ENCODE peak calls at places on chromosomes 7 and 10, in nine cellular contexts. M, N, J, P, D, K, C, H and G are unnamed samples. For H3K4me1, the result is how much of the 10 kb centered on the place peaks cover.

GRCh38 chr10:60572511-60573194 is 183.0 kb upstream of the ANK3 start:
- DNase-seq in M (peak), N (peak), J (peak), P (peak), D (no peak), K (peak), C (peak), H (no peak), G (peak)

GRCh38 chr7:158317238-158318205 is 270.1 kb downstream of the PTPRN2 start:
- DNase-seq in M (no peak), N (peak), J (no peak), P (no peak), D (no peak), K (peak), C (no peak), H (no peak), G (no peak)

GRCh38 chr7:150668472-150668911 is 17.0 kb upstream of the GIMAP2 start:
- DNase-seq in M (no peak), N (no peak), J (no peak), P (no peak), D (no peak), K (no peak), C (no peak), H (no peak), G (no peak)

GRCh38 chr10:103894454-103894853 is 23.5 kb downstream of the STN1 start:
- DNase-seq in M (peak), N (no peak), J (no peak), P (no peak), D (no peak), K (no peak), C (no peak), H (no peak), G (no peak)

GRCh38 chr10:110666673-110667072 is 22.5 kb downstream of the RBM20 start:
- DNase-seq in M (no peak), N (no peak), J (no peak), P (no peak), D (no peak), K (no peak), C (no peak), H (no peak), G (no peak)

GRCh38 chr10:1575481-1576244 is 161.7 kb downstream of the ADARB2 start:
- DNase-seq in M (no peak), N (no peak), J (peak), P (no peak), D (no peak), K (no peak), C (no peak), H (no peak), G (no peak)

GRCh38 chr7:80014507-80014906 is 120.1 kb upstream of the GNAI1 start:
- DNase-seq in M (peak), N (peak), J (no peak), P (no peak), D (no peak), K (peak), C (no peak), H (no peak), G (peak)

GRCh38 chr7:94856643-94857042 is 50.8 kb upstream of the PPP1R9A start:
- DNase-seq in M (no peak), N (no peak), J (no peak), P (no peak), D (no peak), K (no peak), C (peak), H (no peak), G (peak)

GRCh38 chr7:44761207-44762161 is 12.8 kb downstream of the ZMIZ2 start:
- DNase-seq in M (no peak), N (no peak), J (no peak), P (peak), D (no peak), K (no peak), C (no peak), H (peak), G (peak)

GRCh38 chr10:1374901-1375804 is 319.0 kb downstream of the WDR37 start:
- DNase-seq in M (no peak), N (no peak), J (no peak), P (no peak), D (no peak), K (no peak), C (no peak), H (no peak), G (no peak)

GRCh38 chr10:8050561-8051108 is 3.9 kb upstream of the GATA3 start:
- DNase-seq in M (peak), N (peak), J (peak), P (no peak), D (no peak), K (peak), C (peak), H (no peak), G (no peak)

GRCh38 chr10:95485445-95485844 is 75.7 kb downstream of the SORBS1 start:
- DNase-seq in M (no peak), N (no peak), J (no peak), P (no peak), D (no peak), K (peak), C (peak), H (no peak), G (no peak)

GRCh38 chr7:45684910-45685618 is 110.9 kb downstream of the ADCY1 start:
- DNase-seq in M (no peak), N (no peak), J (no peak), P (no peak), D (no peak), K (no peak), C (no peak), H (no peak), G (no peak)

GRCh38 chr7:135448753-135449152 is 61.1 kb downstream of the CNOT4 start:
- DNase-seq in M (no peak), N (no peak), J (no peak), P (no peak), D (no peak), K (no peak), C (no peak), H (no peak), G (peak)

GRCh38 chr7:45574521-45575500 is 643 bp downstream of the ADCY1 start:
- DNase-seq in M (peak), N (peak), J (peak), P (peak), D (no peak), K (peak), C (peak), H (no peak), G (peak)

GRCh38 chr7:111727905-111728634 is 165.8 kb upstream of the IMMP2L start:
- DNase-seq in M (no peak), N (no peak), J (peak), P (no peak), D (no peak), K (no peak), C (no peak), H (peak), G (no peak)

GRCh38 chr10:132391372-132392020 is 5.5 kb upstream of the PWWP2B start:
- DNase-seq in M (no peak), N (no peak), J (peak), P (no peak), D (no peak), K (no peak), C (no peak), H (peak), G (no peak)

GRCh38 chr10:72068126-72068765 is 20.1 kb downstream of the SPOCK2 start:
- DNase-seq in M (no peak), N (no peak), J (peak), P (no peak), D (no peak), K (no peak), C (no peak), H (no peak), G (no peak)

GRCh38 chr7:22627136-22627535 is 99.9 kb upstream of the IL6 start:
- DNase-seq in M (no peak), N (no peak), J (no peak), P (no peak), D (no peak), K (no peak), C (no peak), H (no peak), G (no peak)

GRCh38 chr10:2476236-2476814 is 591.0 kb upstream of the PFKP start:
- DNase-seq in M (no peak), N (no peak), J (no peak), P (no peak), D (no peak), K (no peak), C (no peak), H (no peak), G (no peak)

GRCh38 chr7:40866601-40867000 is 731.8 kb downstream of the SUGCT start:
- DNase-seq in M (no peak), N (no peak), J (no peak), P (no peak), D (no peak), K (peak), C (no peak), H (no peak), G (peak)

GRCh38 chr7:44402401-44403096 is 77.2 kb upstream of the CAMK2B start:
- DNase-seq in M (no peak), N (no peak), J (no peak), P (no peak), D (no peak), K (no peak), C (no peak), H (no peak), G (no peak)

GRCh38 chr7:2084781-2085505 is 147.8 kb downstream of the MAD1L1 start:
- DNase-seq in M (no peak), N (no peak), J (no peak), P (no peak), D (no peak), K (no peak), C (no peak), H (no peak), G (no peak)

GRCh38 chr10:110352930-110353243 is 48.2 kb upstream of the SMNDC1 start:
- DNase-seq in M (no peak), N (no peak), J (no peak), P (no peak), D (no peak), K (no peak), C (no peak), H (no peak), G (no peak)

GRCh38 chr7:88357295-88357694 is 50.6 kb upstream of the STEAP4 start:
- DNase-seq in M (peak), N (peak), J (no peak), P (peak), D (no peak), K (peak), C (no peak), H (no peak), G (no peak)

GRCh38 chr7:85479918-85480658 is 293.2 kb upstream of the SEMA3D start:
- DNase-seq in M (peak), N (no peak), J (no peak), P (no peak), D (no peak), K (no peak), C (no peak), H (no peak), G (no peak)

GRCh38 chr10:68665841-68666240 is 55.2 kb upstream of the CCAR1 start:
- DNase-seq in M (peak), N (no peak), J (no peak), P (no peak), D (no peak), K (no peak), C (no peak), H (no peak), G (peak)

GRCh38 chr7:44637788-44638594 is 31.6 kb downstream of the OGDH start:
- DNase-seq in M (peak), N (peak), J (no peak), P (no peak), D (peak), K (no peak), C (no peak), H (peak), G (no peak)

GRCh38 chr7:127726481-127726880 is 74.5 kb downstream of the SND1 start:
- DNase-seq in M (no peak), N (no peak), J (no peak), P (no peak), D (no peak), K (peak), C (no peak), H (no peak), G (no peak)

GRCh38 chr10:103506061-103506460 is 12.6 kb downstream of the NEURL1 start:
- DNase-seq in M (no peak), N (no peak), J (peak), P (no peak), D (no peak), K (no peak), C (no peak), H (no peak), G (no peak)

GRCh38 chr10:18523025-18523424 is 128.4 kb downstream of the NSUN6 start:
- DNase-seq in M (peak), N (no peak), J (no peak), P (no peak), D (no peak), K (no peak), C (peak), H (no peak), G (peak)

GRCh38 chr7:123996327-123996625 is 36.6 kb downstream of the TMEM229A start:
- DNase-seq in M (no peak), N (no peak), J (no peak), P (no peak), D (no peak), K (no peak), C (no peak), H (no peak), G (no peak)

GRCh38 chr10:16835223-16835622 is 18.0 kb upstream of the RSU1 start:
- DNase-seq in M (no peak), N (no peak), J (no peak), P (no peak), D (no peak), K (no peak), C (no peak), H (no peak), G (no peak)

GRCh38 chr10:125451319-125451718 is 231.6 kb downstream of the TEX36 start:
- DNase-seq in M (no peak), N (no peak), J (no peak), P (no peak), D (no peak), K (no peak), C (no peak), H (no peak), G (no peak)
- H3K4me1 ChIP-seq in M (under half), N (under half), J (under half), P (under half), D (under half), K (under half), C (under half), H (under half), G (under half)

GRCh38 chr7:106781828-106782544 is 83.1 kb upstream of the PIK3CG start:
- DNase-seq in M (no peak), N (no peak), J (no peak), P (no peak), D (no peak), K (no peak), C (no peak), H (no peak), G (no peak)
- H3K4me1 ChIP-seq in M (under half), N (under half), J (under half), P (under half), D (under half), K (under half), C (under half), H (under half), G (under half)

GRCh38 chr7:131074585-131074984 is 253.1 kb upstream of the MKLN1 start:
- DNase-seq in M (no peak), N (no peak), J (no peak), P (no peak), D (no peak), K (no peak), C (no peak), H (no peak), G (no peak)
- H3K4me1 ChIP-seq in M (under half), N (under half), J (under half), P (under half), D (half or more), K (under half), C (half or more), H (under half), G (under half)

GRCh38 chr10:29414501-29414900 is 125.6 kb downstream of the LYZL1 start:
- DNase-seq in M (no peak), N (no peak), J (no peak), P (no peak), D (no peak), K (no peak), C (peak), H (no peak), G (no peak)

GRCh38 chr10:29415876-29416275 is 127.0 kb downstream of the LYZL1 start:
- DNase-seq in M (no peak), N (no peak), J (no peak), P (no peak), D (no peak), K (no peak), C (no peak), H (no peak), G (no peak)

GRCh38 chr10:29411666-29412335 is 122.9 kb downstream of the LYZL1 start:
- DNase-seq in M (peak), N (no peak), J (no peak), P (no peak), D (no peak), K (no peak), C (no peak), H (no peak), G (no peak)

GRCh38 chr10:29409241-29410051 is 120.6 kb downstream of the LYZL1 start:
- DNase-seq in M (peak), N (no peak), J (peak), P (peak), D (peak), K (peak), C (peak), H (peak), G (peak)

GRCh38 chr10:29412452-29413004 is 123.7 kb downstream of the LYZL1 start:
- DNase-seq in M (no peak), N (no peak), J (no peak), P (no peak), D (no peak), K (no peak), C (peak), H (no peak), G (peak)
- H3K4me1 ChIP-seq in M (under half), N (under half), J (under half), P (under half), D (under half), K (under half), C (half or more), H (under half), G (under half)

DNA sequence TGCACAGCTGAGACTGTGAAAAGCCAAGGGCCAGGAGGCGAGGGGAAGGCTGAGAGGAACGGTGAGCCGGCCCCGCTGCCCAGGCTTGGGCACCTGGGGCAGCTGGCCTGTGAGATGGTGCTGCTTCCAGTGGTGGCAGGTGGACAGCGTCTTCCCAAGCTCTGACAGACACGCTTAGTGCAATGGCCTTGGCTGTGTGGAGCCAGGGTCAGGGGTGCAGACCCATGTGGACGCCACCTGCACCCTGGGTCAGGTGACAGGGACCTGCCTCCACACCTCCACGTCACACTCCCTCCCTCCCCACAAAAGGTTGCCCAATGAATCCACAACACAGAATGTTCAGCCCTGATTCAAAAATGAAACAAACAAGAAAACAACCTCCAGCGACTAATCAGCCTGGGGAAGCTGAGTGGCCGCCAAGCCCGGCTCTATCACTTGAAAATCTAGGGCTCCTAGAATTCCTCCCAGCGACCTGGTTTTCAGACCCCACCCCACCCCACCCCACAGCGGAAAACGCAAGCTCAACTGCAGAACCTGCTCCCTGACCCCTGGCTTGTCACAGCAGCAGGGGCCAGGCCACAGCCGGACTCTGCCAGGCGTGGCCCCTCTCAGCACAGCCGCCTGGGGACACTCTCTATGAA is 54.3 kb downstream of the PRKAG2 start:
- DNase-seq in M (no peak), N (peak), J (peak), P (no peak), D (no peak), K (no peak), C (no peak), H (no peak), G (no peak)
- H3K4me1 ChIP-seq in M (under half), N (under half), J (under half), P (under half), D (under half), K (under half), C (under half), H (under half), G (under half)